ENCODE peak calls at places on chromosome 11, in ten cellular contexts. Y is adrenal gland; U is anterior cingulate cortex; L is NCI-H2029; A is stimulated activated CD4-positive, alpha-beta T cell treated with anti-CD3 and anti-CD28 coated beads, Interleukin-15, amount 100 ng/mL, for 1 hour; C is RCC 7860; K is T1000; T is activated naive CD4-positive, alpha-beta T cell; S is activated CD4-positive, alpha-beta T cell treated with anti-CD3 and anti-CD28 coated beads, Interleukin-2, amount 50 U/mL, for 48 hours; B is BJ. R is an unnamed sample.

GRCh38 chr11:65416341-65417185 is 6.0 kb upstream of the NEAT1 start:
- DNase-seq in Y (peak), U (peak), L (peak), A (peak), C (peak), K (peak), T (peak), S (peak), B (no peak), R (peak)

GRCh38 chr11:84648413-84648812 is 978.7 kb downstream of the DLG2 start:
- DNase-seq in Y (no peak), U (no peak), L (peak), A (no peak), C (no peak), K (no peak), T (no peak), S (no peak), B (no peak), R (no peak)

GRCh38 chr11:77027275-77027674 is 6.9 kb upstream of the B3GNT6 start:
- DNase-seq in Y (no peak), U (no peak), L (no peak), A (no peak), C (no peak), K (no peak), T (no peak), S (no peak), B (peak), R (peak)

GRCh38 chr11:18594999-18595749 is 4.4 kb upstream of the MISFA start:
- DNase-seq in Y (no peak), U (no peak), L (no peak), A (no peak), C (no peak), K (no peak), T (no peak), S (no peak), B (peak), R (peak)

GRCh38 chr11:47669856-47670255 is 27.5 kb upstream of the MTCH2 start:
- DNase-seq in Y (no peak), U (no peak), L (no peak), A (no peak), C (no peak), K (no peak), T (no peak), S (no peak), B (no peak), R (no peak)

GRCh38 chr11:34631737-34632104 is 10.8 kb downstream of the EHF start:
- DNase-seq in Y (no peak), U (no peak), L (peak), A (no peak), C (no peak), K (no peak), T (no peak), S (no peak), B (no peak), R (no peak)

GRCh38 chr11:126404367-126404766 is 48.9 kb downstream of the ST3GAL4 start:
- DNase-seq in Y (no peak), U (no peak), L (no peak), A (no peak), C (no peak), K (no peak), T (no peak), S (no peak), B (no peak), R (peak)

GRCh38 chr11:132312616-132313210 is 942.3 kb downstream of the NTM start:
- DNase-seq in Y (no peak), U (peak), L (no peak), A (no peak), C (no peak), K (no peak), T (no peak), S (no peak), B (no peak), R (peak)

GRCh38 chr11:103491777-103492176 is 382.6 kb downstream of the DYNC2H1 start:
- DNase-seq in Y (no peak), U (no peak), L (no peak), A (no peak), C (no peak), K (no peak), T (no peak), S (no peak), B (no peak), R (peak)

GRCh38 chr11:102500829-102501228 is 29.7 kb downstream of the MMP7 start:
- DNase-seq in Y (no peak), U (no peak), L (no peak), A (no peak), C (no peak), K (no peak), T (no peak), S (no peak), B (no peak), R (no peak)

GRCh38 chr11:2303627-2304155 is 1.9 kb downstream of the TSPAN32 start:
- DNase-seq in Y (no peak), U (no peak), L (no peak), A (no peak), C (no peak), K (no peak), T (no peak), S (no peak), B (no peak), R (no peak)

GRCh38 chr11:26865703-26866102 is 128.2 kb upstream of the FIBIN start:
- DNase-seq in Y (no peak), U (no peak), L (no peak), A (no peak), C (no peak), K (no peak), T (no peak), S (no peak), B (no peak), R (no peak)

GRCh38 chr11:606245-606644 is 9.5 kb downstream of the IRF7 start:
- DNase-seq in Y (peak), U (no peak), L (no peak), A (no peak), C (no peak), K (peak), T (no peak), S (no peak), B (no peak), R (peak)

GRCh38 chr11:132448334-132448995 is 1078.0 kb downstream of the NTM start:
- DNase-seq in Y (no peak), U (no peak), L (no peak), A (no peak), C (peak), K (no peak), T (no peak), S (no peak), B (no peak), R (no peak)

R was measured in bronchial epithelial cell.